ENCODE peak calls at places on chromosome 16, in seven cellular contexts. R is HepG2, Z is suprapubic skin, J is H1, H is transverse colon, X is stomach, A is breast epithelium. Q is an unnamed sample.
A peak's percentile ranks its signal among the peaks of the same experiment; 100 is the strongest.

GRCh38 chr16:50692999-50693781 is at the start of gene NOD2:
- DNase-seq in R (no peak), Z (no peak), J (peak; percentile 61), H (no peak), X (peak; percentile 51), A (no peak), Q (peak; percentile 71)

GRCh38 chr16:69194488-69194887 is 7.5 kb downstream of the SNTB2 start:
- DNase-seq in R (no peak), Z (no peak), J (no peak), H (no peak), X (no peak), A (no peak), Q (no peak)

GRCh38 chr16:85806539-85806938 is 7.0 kb downstream of the COX4I1 start:
- DNase-seq in R (no peak), Z (no peak), J (no peak), H (no peak), X (no peak), A (no peak), Q (no peak)

GRCh38 chr16:24652209-24652712 is 77.2 kb upstream of the TNRC6A start:
- DNase-seq in R (no peak), Z (no peak), J (no peak), H (no peak), X (no peak), A (no peak), Q (no peak)

GRCh38 chr16:703406-703805 is 2.2 kb downstream of the FBXL16 start:
- DNase-seq in R (no peak), Z (no peak), J (no peak), H (no peak), X (no peak), A (no peak), Q (no peak)

GRCh38 chr16:22191089-22191965 is 14.8 kb upstream of the EEF2K start:
- DNase-seq in R (peak; percentile 99), Z (peak; percentile 100), J (peak; percentile 94), H (peak; percentile 100), X (peak; percentile 100), A (peak; percentile 100), Q (peak; percentile 71)

GRCh38 chr16:15434425-15435215 is at the start of gene BMERB1:
- DNase-seq in R (no peak), Z (peak; percentile 79), J (peak; percentile 91), H (peak; percentile 37), X (peak; percentile 59), A (peak; percentile 23), Q (no peak)

GRCh38 chr16:88302666-88303065 is 80.1 kb upstream of the ZNF469 start:
- DNase-seq in R (no peak), Z (no peak), J (no peak), H (no peak), X (no peak), A (no peak), Q (no peak)

GRCh38 chr16:4347010-4347409 is 4.1 kb downstream of the PAM16 start:
- DNase-seq in R (peak; percentile 37), Z (no peak), J (no peak), H (no peak), X (no peak), A (no peak), Q (no peak)

GRCh38 chr16:1781758-1782407 is 488 bp downstream of the SPSB3 start:
- DNase-seq in R (no peak), Z (no peak), J (peak; percentile 56), H (peak; percentile 37), X (no peak), A (no peak), Q (no peak)

GRCh38 chr16:69444873-69445517 is 20.6 kb downstream of the CYB5B start:
- DNase-seq in R (no peak), Z (no peak), J (no peak), H (no peak), X (no peak), A (no peak), Q (no peak)

GRCh38 chr16:72043058-72043457 is 11.2 kb upstream of the HP start:
- DNase-seq in R (peak; percentile 46), Z (no peak), J (no peak), H (no peak), X (no peak), A (no peak), Q (no peak)

GRCh38 chr16:50185005-50185505 is 31.9 kb downstream of the TENT4B start:
- DNase-seq in R (peak; percentile 87), Z (no peak), J (no peak), H (no peak), X (no peak), A (no peak), Q (no peak)

GRCh38 chr16:27223701-27224100 is 20.4 kb downstream of the KDM8 start:
- DNase-seq in R (no peak), Z (no peak), J (no peak), H (no peak), X (no peak), A (no peak), Q (no peak)

GRCh38 chr16:50323335-50324011 is 45.3 kb downstream of the BRD7 start:
- DNase-seq in R (peak; percentile 50), Z (no peak), J (no peak), H (no peak), X (no peak), A (no peak), Q (no peak)

GRCh38 chr16:87194172-87194571 is 123.0 kb downstream of the C16orf95 start:
- DNase-seq in R (no peak), Z (no peak), J (no peak), H (no peak), X (no peak), A (no peak), Q (no peak)

GRCh38 chr16:77993586-77993985 is 28.8 kb upstream of the CLEC3A start:
- DNase-seq in R (no peak), Z (no peak), J (no peak), H (no peak), X (no peak), A (no peak), Q (no peak)

GRCh38 chr16:12120331-12120981 is 143.9 kb downstream of the SNX29 start:
- DNase-seq in R (no peak), Z (no peak), J (no peak), H (peak; percentile 13), X (no peak), A (no peak), Q (no peak)

GRCh38 chr16:57630931-57631845 is 2.8 kb downstream of the ADGRG1 start:
- DNase-seq in R (no peak), Z (no peak), J (no peak), H (no peak), X (no peak), A (no peak), Q (no peak)

GRCh38 chr16:15765880-15766279 is 90.9 kb downstream of the MYH11 start:
- DNase-seq in R (peak; percentile 73), Z (no peak), J (peak; percentile 50), H (no peak), X (no peak), A (no peak), Q (peak; percentile 41)

GRCh38 chr16:72561-73537 is at the start of gene RHBDF1:
- DNase-seq in R (no peak), Z (no peak), J (peak; percentile 76), H (peak; percentile 73), X (peak; percentile 69), A (no peak), Q (peak; percentile 60)

GRCh38 chr16:81401035-81401950 is 43.3 kb upstream of the CMIP start:
- DNase-seq in R (peak; percentile 12), Z (peak; percentile 78), J (no peak), H (peak; percentile 28), X (no peak), A (peak; percentile 90), Q (no peak)
- TF ChIP-seq POLR2AphosphoS5 in R (no peak), Z (no peak), J (no peak), H (no peak), X (no peak), A (peak; percentile 27), Q (no peak)

GRCh38 chr16:53369921-53370320 is 64.3 kb upstream of the RBL2 start:
- DNase-seq in R (no peak), Z (no peak), J (no peak), H (no peak), X (no peak), A (no peak), Q (no peak)

GRCh38 chr16:53372942-53373871 is 61.1 kb upstream of the RBL2 start:
- DNase-seq in R (no peak), Z (no peak), J (peak; percentile 87), H (peak; percentile 76), X (peak; percentile 85), A (peak; percentile 63), Q (no peak)

GRCh38 chr16:53370827-53371226 is 63.4 kb upstream of the RBL2 start:
- DNase-seq in R (no peak), Z (no peak), J (no peak), H (no peak), X (no peak), A (no peak), Q (no peak)
- TF ChIP-seq POLR2AphosphoS5 in R (no peak), Z (no peak), J (no peak), H (no peak), X (no peak), A (no peak), Q (no peak)

DNA sequence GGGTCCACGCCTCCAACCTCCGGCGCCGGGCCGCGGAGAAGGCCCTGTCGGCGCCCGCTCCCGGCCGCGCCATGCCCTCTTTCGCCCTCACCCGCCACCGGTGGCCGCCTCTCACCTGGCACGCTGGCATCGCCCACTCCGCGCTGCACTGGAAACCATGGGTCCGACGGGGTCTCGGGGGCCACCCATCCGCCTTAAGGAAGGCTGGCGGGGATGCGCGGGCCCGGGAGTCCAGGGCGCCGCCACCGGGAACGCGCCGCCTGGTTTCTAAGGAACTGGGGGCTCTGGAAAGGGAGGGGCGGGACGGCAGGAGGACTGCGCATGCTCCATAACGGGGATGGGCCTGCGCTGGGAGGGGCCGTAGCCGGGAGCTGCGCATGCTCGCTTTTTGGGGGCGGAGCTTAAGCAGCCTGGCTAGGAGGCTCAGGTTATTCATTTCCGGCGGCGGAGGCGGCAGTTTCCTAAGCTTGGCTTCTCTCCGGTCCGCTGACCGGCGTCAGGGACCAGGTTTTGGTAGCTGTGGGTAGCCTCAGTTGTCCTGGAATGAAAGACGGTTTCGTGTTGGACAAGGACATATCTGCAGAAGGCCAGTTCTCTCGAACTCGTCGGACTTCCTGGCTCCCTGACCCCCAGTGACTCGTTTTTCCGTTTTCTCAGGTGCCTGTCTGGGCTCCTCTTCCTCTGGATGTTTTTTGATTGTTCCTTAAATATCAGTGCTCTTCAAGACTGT is at the start of gene GFOD2:
- DNase-seq in R (peak; percentile 91), Z (peak; percentile 98), J (peak; percentile 100), H (peak; percentile 98), X (peak; percentile 97), A (peak; percentile 90), Q (peak; percentile 99)
- TF ChIP-seq POLR2AphosphoS5 in R (peak; percentile 99), Z (no peak), J (no peak), H (peak; percentile 87), X (peak; percentile 89), A (peak; percentile 67), Q (peak; percentile 94)

DNA sequence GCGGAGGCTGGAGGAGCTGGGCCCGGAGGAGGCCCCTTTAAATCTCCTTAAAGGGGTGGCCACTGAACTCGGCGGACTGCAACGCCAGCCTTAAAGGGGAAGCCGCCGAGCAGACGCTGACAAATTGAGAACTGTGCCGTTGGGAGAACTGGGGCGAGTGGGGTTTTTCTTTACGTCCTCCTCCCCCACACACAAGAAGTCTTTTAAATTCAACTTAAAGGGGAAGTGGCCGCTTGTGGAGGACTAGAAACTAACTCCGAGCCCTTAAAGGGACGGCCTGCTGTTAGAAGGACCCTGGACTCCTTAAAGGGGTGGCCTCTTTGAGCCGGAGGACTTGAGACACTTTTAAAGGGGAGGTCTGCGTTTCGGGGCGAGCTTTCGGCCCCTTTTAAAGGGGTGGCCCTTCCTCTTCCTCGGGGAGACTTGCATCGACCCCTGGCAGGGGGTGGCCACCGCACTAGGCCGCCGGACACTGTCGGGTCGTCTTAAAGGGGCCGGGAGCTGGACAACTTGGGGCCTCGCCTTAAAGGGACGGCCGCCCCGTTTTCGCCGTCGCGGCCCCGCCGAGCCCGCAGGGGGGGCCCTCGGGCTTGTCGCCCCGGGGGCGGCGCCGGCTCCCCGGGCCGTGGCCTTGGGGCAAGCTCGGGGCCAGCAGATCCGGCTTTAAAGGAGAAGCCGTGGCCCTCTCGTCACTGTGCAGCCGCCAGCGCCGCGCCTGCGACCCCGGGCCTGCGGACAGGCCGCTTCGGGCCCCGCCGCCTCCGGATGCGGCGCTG is 688 bp downstream of the FBRS start:
- DNase-seq in R (peak; percentile 96), Z (peak; percentile 91), J (peak; percentile 79), H (no peak), X (peak; percentile 73), A (no peak), Q (peak; percentile 57)
- TF ChIP-seq POLR2AphosphoS5 in R (no peak), Z (no peak), J (no peak), H (no peak), X (no peak), A (peak; percentile 39), Q (peak; percentile 1)